ENCODE peak calls at places on chromosomes 3 and 15, in six cellular contexts. R is IMR-90, P is HCT116, D is GM12891, O is adrenal gland, F is lower leg skin. H is an unnamed sample.

GRCh38 chr3:41369838-41370237 is 170.5 kb downstream of the CTNNB1 start:
- DNase-seq in O (no peak), F (no peak), R (no peak), D (no peak), P (no peak), H (no peak)

GRCh38 chr15:69535101-69535638 is 82.6 kb downstream of the RPLP1 start:
- DNase-seq in D (no peak), O (no peak), P (no peak), F (no peak), R (peak; percentile 70), H (no peak)

GRCh38 chr3:11201246-11202024 is 47.1 kb downstream of the HRH1 start:
- DNase-seq in F (no peak), O (peak; percentile 26), D (no peak), P (no peak), R (no peak), H (no peak)

GRCh38 chr3:23915537-23916108 is 1.2 kb downstream of the NKIRAS1 start:
- DNase-seq in P (no peak), D (no peak), F (no peak), O (no peak), R (peak; percentile 64), H (no peak)

GRCh38 chr15:91853501-91853967 is at the start of gene SLCO3A1:
- DNase-seq in R (peak; percentile 32), P (no peak), O (peak; percentile 78), F (no peak), D (peak; percentile 31), H (peak; percentile 57)

GRCh38 chr3:139601191-139601961 is 61.8 kb upstream of the RBP1 start:
- DNase-seq in R (no peak), P (no peak), D (no peak), O (no peak), F (no peak), H (no peak)

GRCh38 chr15:74399511-74400312 is 32.3 kb upstream of the CYP11A1 start:
- DNase-seq in D (no peak), R (peak; percentile 89), O (no peak), P (no peak), F (no peak), H (no peak)

GRCh38 chr3:70281663-70282062 is 30.8 kb downstream of the MDFIC2 start:
- DNase-seq in D (no peak), O (no peak), F (no peak), R (peak; percentile 15), P (no peak), H (no peak)

GRCh38 chr3:186807231-186807630 is 949 bp upstream of the RFC4 start:
- DNase-seq in O (no peak), F (no peak), P (no peak), D (no peak), R (no peak), H (no peak)

GRCh38 chr15:88258021-88258641 is 1.6 kb upstream of the NTRK3 start:
- DNase-seq in D (peak; percentile 27), P (peak; percentile 16), R (no peak), F (no peak), O (peak; percentile 11), H (peak; percentile 14)

GRCh38 chr3:67540198-67540894 is 114.1 kb downstream of the SUCLG2 start:
- DNase-seq in D (no peak), P (no peak), F (no peak), R (no peak), O (no peak), H (no peak)

GRCh38 chr3:24270744-24271143 is 223.9 kb downstream of the THRB start:
- DNase-seq in P (no peak), D (no peak), F (no peak), R (no peak), O (no peak), H (no peak)

GRCh38 chr3:160747437-160747836 is 8.6 kb upstream of the PPM1L start:
- DNase-seq in P (no peak), D (no peak), O (no peak), R (no peak), F (no peak), H (peak; percentile 69)

GRCh38 chr15:74866090-74866489 is 7.1 kb downstream of the SCAMP2 start:
- DNase-seq in D (no peak), O (peak; percentile 75), F (peak; percentile 45), P (no peak), R (peak; percentile 85), H (no peak)

GRCh38 chr3:188664795-188665194 is 507.0 kb upstream of the TPRG1 start:
- DNase-seq in O (no peak), D (no peak), F (no peak), P (peak; percentile 31), R (no peak), H (peak; percentile 22)

GRCh38 chr3:44445786-44446185 is 31.7 kb downstream of the ZNF445 start:
- DNase-seq in D (no peak), P (no peak), O (no peak), R (no peak), F (no peak), H (no peak)

GRCh38 chr3:44446929-44447328 is 30.5 kb downstream of the ZNF445 start:
- DNase-seq in R (no peak), F (no peak), D (no peak), P (no peak), O (no peak), H (no peak)

GRCh38 chr3:44444437-44444836 is 33.0 kb downstream of the ZNF445 start:
- DNase-seq in O (no peak), F (no peak), D (no peak), P (no peak), R (no peak), H (no peak)

GRCh38 chr3:44442591-44443309 is 34.7 kb downstream of the ZNF445 start:
- DNase-seq in D (no peak), R (no peak), F (no peak), P (no peak), O (no peak), H (no peak)

GRCh38 chr3:44444896-44445691 is 32.4 kb downstream of the ZNF445 start:
- DNase-seq in F (no peak), O (no peak), D (no peak), P (no peak), R (no peak), H (no peak)
- TF ChIP-seq POLR2A in F (no peak), O (no peak), D (no peak), P (no peak), R (no peak), H (no peak)

GRCh38 chr3:15268033-15268631 is 62.1 kb downstream of the CAPN7 start:
- DNase-seq in F (peak; percentile 85), O (peak; percentile 96), D (peak; percentile 68), R (peak; percentile 83), P (peak; percentile 65), H (peak; percentile 80)

GRCh38 chr3:15267502-15267901 is 61.5 kb downstream of the CAPN7 start:
- DNase-seq in F (peak; percentile 13), R (no peak), D (no peak), P (no peak), O (peak; percentile 4), H (no peak)

GRCh38 chr3:15271785-15272381 is 60.5 kb downstream of the SH3BP5 start:
- DNase-seq in R (no peak), P (no peak), F (peak; percentile 65), D (peak; percentile 50), O (peak; percentile 61), H (no peak)

GRCh38 chr3:15271030-15271429 is 61.4 kb downstream of the SH3BP5 start:
- DNase-seq in O (peak; percentile 4), R (no peak), F (no peak), D (no peak), P (no peak), H (no peak)

GRCh38 chr3:15269091-15269989 is 63.0 kb downstream of the SH3BP5 start:
- DNase-seq in F (peak; percentile 93), D (peak; percentile 68), R (peak; percentile 96), P (peak; percentile 78), O (peak; percentile 98), H (peak; percentile 90)
- TF ChIP-seq POLR2A in F (no peak), D (peak; percentile 26), R (no peak), P (no peak), O (peak; percentile 37), H (peak; percentile 64)

GRCh38 chr3:38138347-38139190 is at the start of gene MYD88:
- DNase-seq in R (peak; percentile 51), O (peak; percentile 86), F (peak; percentile 73), P (no peak), D (peak; percentile 71), H (peak; percentile 82)

GRCh38 chr3:38139191-38139590 is 730 bp downstream of the MYD88 start:
- DNase-seq in R (no peak), F (no peak), D (no peak), O (no peak), P (no peak), H (no peak)

GRCh38 chr3:38136272-38136806 is 588 bp downstream of the ACAA1 start:
- DNase-seq in P (no peak), R (peak; percentile 54), D (no peak), F (peak; percentile 41), O (peak; percentile 67), H (peak; percentile 58)

GRCh38 chr3:38136807-38137614 is at the start of gene ACAA1:
- DNase-seq in F (peak; percentile 100), D (peak; percentile 95), R (peak; percentile 98), P (peak; percentile 98), O (peak; percentile 100), H (peak; percentile 98)

DNA sequence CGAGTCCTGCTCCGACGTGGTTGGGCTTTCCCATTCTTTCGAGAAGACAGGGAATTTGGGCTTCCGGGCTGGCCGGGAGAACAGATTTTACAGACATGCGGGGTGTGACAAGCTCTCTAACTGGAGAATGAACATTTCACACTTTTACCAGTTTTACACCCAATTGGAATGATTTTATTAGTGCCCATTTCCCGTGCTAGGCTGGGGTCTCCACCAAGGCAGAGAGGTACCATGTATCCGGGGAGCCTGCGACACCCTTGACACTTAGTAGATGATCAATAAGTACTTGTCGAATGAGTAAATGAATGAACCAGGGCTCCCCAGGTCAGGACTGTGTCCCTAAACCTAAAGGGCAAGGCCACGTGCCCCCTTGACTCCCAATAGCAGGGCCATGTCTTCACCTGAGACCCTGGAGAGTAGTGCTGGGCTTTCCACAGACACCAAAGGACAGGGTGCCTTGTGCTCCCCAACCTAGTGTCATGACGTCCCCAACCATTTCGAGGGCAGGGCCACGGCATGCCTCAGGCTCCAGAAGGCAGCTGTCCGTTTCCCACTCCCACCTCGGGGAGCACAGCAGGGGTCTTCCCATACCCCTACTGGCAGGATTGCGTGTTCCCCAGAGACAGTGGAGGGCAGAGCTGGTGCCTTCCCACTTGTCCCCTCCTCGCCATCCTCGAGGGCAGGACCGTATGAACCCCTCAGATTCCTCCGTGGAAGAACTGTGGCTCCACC is 680 bp upstream of the MYD88 start:
- DNase-seq in D (no peak), O (peak; percentile 27), F (no peak), P (no peak), R (no peak), H (peak; percentile 56)
- TF ChIP-seq POLR2A in D (peak; percentile 32), O (no peak), F (no peak), P (no peak), R (no peak), H (no peak)

DNA sequence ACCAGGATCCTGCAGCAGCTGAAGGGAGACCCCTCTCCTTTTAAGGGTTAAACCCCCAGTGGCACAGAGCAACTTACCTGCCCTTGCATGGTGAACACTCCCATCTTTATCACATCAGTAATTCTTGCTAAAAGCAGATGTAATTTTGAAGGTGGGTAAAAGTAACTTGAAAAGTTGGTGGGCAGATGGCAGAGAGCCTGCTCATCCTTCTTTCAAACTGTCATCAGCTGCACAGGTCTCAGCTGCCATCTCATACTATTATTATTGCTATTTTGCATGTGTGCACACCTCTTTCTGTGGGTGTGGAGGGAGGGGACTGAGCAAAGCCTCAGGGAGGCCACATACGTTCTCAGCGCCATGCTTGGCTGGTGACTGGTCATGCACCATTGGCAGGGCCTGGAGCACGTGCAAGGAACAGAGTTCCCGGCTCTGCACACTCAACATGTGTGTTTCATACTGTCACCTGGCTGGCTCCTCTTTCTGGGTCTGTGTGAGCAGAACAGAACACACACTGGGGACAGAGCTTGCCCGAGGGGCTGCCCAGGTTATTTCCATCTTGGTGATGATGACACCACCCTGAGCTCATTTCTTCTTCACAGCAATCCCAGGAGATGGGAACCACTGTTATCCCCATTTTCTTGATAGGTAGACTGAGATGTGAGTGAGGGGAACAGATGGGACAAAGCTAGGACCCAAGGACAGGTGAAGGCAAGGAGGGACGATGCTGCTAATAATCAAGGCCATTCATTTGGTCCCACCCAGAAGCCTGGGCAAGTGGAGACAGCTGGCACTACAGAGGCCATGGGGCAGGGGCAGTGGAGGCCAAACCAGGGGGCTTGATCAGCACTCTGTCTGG is 95.8 kb upstream of the KLF13 start:
- DNase-seq in O (no peak), F (no peak), R (no peak), D (peak; percentile 63), P (no peak), H (no peak)
- TF ChIP-seq POLR2A in O (no peak), F (no peak), R (no peak), D (no peak), P (no peak), H (no peak)